ENCODE peak calls at places on chromosome 2, in six cellular contexts. D, H, B, X, W and L are unnamed samples.

GRCh38 chr2:200003444-200003843 is 48.1 kb downstream of the MAIP1 start:
- DNase-seq in B (no peak), X (peak; percentile 45), W (no peak), H (no peak), D (no peak), L (peak; percentile 23)

GRCh38 chr2:112276954-112277353 is 1.6 kb downstream of the ZC3H6 start:
- DNase-seq in X (no peak), D (no peak), W (no peak), H (no peak), B (no peak), L (no peak)

GRCh38 chr2:227812001-227812400 is 1.6 kb upstream of the CCL20 start:
- DNase-seq in X (peak; percentile 20), D (no peak), H (no peak), B (no peak), W (no peak), L (peak; percentile 63)

GRCh38 chr2:41992700-41993070 is 55.1 kb upstream of the PKDCC start:
- DNase-seq in B (no peak), D (peak; percentile 46), W (peak; percentile 95), H (no peak), X (no peak), L (no peak)

GRCh38 chr2:25608718-25609117 is 64.7 kb downstream of the DTNB start:
- DNase-seq in X (no peak), B (no peak), D (no peak), H (no peak), W (no peak), L (no peak)

GRCh38 chr2:192146069-192147006 is 48.4 kb downstream of the TMEFF2 start:
- DNase-seq in X (peak; percentile 65), H (no peak), D (no peak), W (peak; percentile 26), B (no peak), L (peak; percentile 81)

GRCh38 chr2:205199451-205199850 is 482.9 kb upstream of the NRP2 start:
- DNase-seq in W (no peak), D (no peak), H (no peak), X (no peak), B (no peak), L (no peak)

GRCh38 chr2:10141736-10142639 is 19.4 kb downstream of the RRM2 start:
- DNase-seq in H (no peak), B (no peak), X (no peak), W (peak; percentile 48), D (peak; percentile 72), L (no peak)

GRCh38 chr2:98598781-98599428 is 9.4 kb downstream of the COA5 start:
- DNase-seq in D (no peak), H (no peak), X (peak; percentile 7), W (no peak), B (no peak), L (peak; percentile 60)

DNA sequence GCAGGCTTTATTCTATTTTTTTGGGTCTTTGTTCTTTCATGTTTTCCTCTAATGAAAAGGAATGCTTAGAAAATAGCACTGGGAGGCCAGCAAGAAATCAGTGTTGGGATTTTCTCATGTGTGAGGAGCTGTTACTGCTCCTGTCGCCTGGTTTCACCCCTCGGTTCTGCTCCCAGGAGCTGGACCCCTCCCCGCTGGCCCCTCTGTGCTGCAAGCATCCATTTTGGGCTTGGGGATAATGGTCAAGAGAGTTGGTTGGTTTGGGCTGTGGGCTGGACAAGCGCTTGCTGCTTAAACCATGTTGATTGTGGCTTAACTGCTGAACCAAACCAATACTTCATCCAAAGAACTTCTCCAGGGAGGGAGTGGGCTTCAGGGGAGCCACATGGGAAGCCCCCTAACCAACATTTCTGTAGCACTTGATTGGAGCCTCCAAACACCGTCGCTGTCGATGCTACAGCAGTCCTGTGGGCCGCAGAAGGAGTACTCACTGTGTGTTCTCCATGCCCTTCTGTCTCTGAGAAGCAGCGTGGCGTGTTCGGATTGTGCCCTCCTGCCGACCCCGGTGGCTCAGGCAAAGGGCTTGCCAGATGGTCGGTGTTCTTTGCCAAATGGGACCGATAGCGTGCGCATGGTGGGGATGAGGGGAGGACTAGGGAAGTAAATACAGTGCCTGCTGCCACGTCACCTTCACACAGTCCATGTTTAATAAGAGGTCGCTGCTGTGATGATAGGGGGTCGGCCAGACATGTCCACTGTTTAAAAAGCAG is 40.0 kb downstream of the AGAP1 start:
- DNase-seq in W (no peak), B (no peak), D (no peak), H (no peak), X (no peak), L (no peak)
- H2BK5ac ChIP-seq in W (no peak overlapping the region), B (no peak overlapping the region), D (no peak overlapping the region), H (no peak overlapping the region), X (no peak overlapping the region), L (no peak overlapping the region)

GRCh38 chr2:174643356-174643755 is 45.8 kb upstream of the WIPF1 start:
- DNase-seq in H (no peak), X (no peak), W (no peak), B (no peak), D (no peak), L (no peak)
- H2BK5ac ChIP-seq in H (no peak overlapping the region), X (no peak overlapping the region), W (no peak overlapping the region), B (no peak overlapping the region), D (no peak overlapping the region), L (no peak overlapping the region)

GRCh38 chr2:47656715-47657600 is 126.0 kb upstream of the MSH6 start:
- DNase-seq in D (no peak), H (no peak), X (peak; percentile 29), W (no peak), B (no peak), L (no peak)
- H2BK5ac ChIP-seq in D (no peak overlapping the region), H (peak overlapping the region; percentile 29), X (no peak overlapping the region), W (no peak overlapping the region), B (no peak overlapping the region), L (no peak overlapping the region)

GRCh38 chr2:47339745-47340541 is 63.0 kb upstream of the MSH2 start:
- DNase-seq in H (no peak), X (peak; percentile 50), D (no peak), W (peak; percentile 58), B (no peak), L (peak; percentile 61)
- H2BK5ac ChIP-seq in H (no peak overlapping the region), X (no peak overlapping the region), D (no peak overlapping the region), W (no peak overlapping the region), B (no peak overlapping the region), L (no peak overlapping the region)

GRCh38 chr2:32937602-32938450 is 8.9 kb upstream of the LTBP1 start:
- DNase-seq in W (peak; percentile 87), X (peak; percentile 53), B (no peak), H (no peak), D (peak; percentile 78), L (peak; percentile 52)
- H2BK5ac ChIP-seq in W (peak overlapping the region; percentile 70), X (no peak overlapping the region), B (no peak overlapping the region), H (peak overlapping the region; percentile 45), D (no peak overlapping the region), L (peak overlapping the region; percentile 25)